ENCODE peak calls at places on chromosomes 13 and 19, in six cellular contexts. D is H1, A is right cardiac atrium, U is MM.1S, V is neural progenitor cell, I is mucosa of descending colon. R is an unnamed sample. For H3K4me1, the result is how much of the 10 kb centered on the place peaks cover.

GRCh38 chr19:42253245-42254082 is 1.5 kb downstream of the ERF start:
- DNase-seq in D (no peak), A (peak), U (peak), V (peak), I (peak), R (peak)

GRCh38 chr13:40146586-40147240 is 491.3 kb downstream of the COG6 start:
- DNase-seq in D (no peak), A (no peak), U (no peak), V (no peak), I (no peak), R (peak)

GRCh38 chr19:14156971-14157717 is 20.8 kb upstream of the ASF1B start:
- DNase-seq in D (no peak), A (no peak), U (no peak), V (no peak), I (no peak), R (no peak)

GRCh38 chr19:11421607-11422098 is 2.5 kb upstream of the RGL3 start:
- DNase-seq in D (peak), A (peak), U (peak), V (peak), I (peak), R (peak)

GRCh38 chr19:34306213-34306661 is 51.9 kb downstream of the GARRE1 start:
- DNase-seq in D (no peak), A (no peak), U (no peak), V (no peak), I (no peak), R (no peak)

GRCh38 chr13:106176103-106176502 is 359.4 kb downstream of the EFNB2 start:
- DNase-seq in D (no peak), A (no peak), U (no peak), V (no peak), I (no peak), R (no peak)

GRCh38 chr19:51148571-51148970 is 6.5 kb downstream of the SIGLEC7 start:
- DNase-seq in D (no peak), A (no peak), U (no peak), V (no peak), I (no peak), R (no peak)

GRCh38 chr19:47239610-47240296 is 8.8 kb upstream of the BBC3 start:
- DNase-seq in D (no peak), A (peak), U (peak), V (peak), I (peak), R (peak)

GRCh38 chr13:21717817-21718216 is 46.9 kb downstream of the FGF9 start:
- DNase-seq in D (peak), A (no peak), U (no peak), V (peak), I (no peak), R (no peak)

GRCh38 chr13:93534181-93534700 is 307.6 kb downstream of the GPC6 start:
- DNase-seq in D (no peak), A (no peak), U (no peak), V (no peak), I (no peak), R (no peak)

GRCh38 chr19:51664997-51665396 is 18.4 kb upstream of the SIGLEC14 start:
- DNase-seq in D (no peak), A (no peak), U (no peak), V (no peak), I (no peak), R (no peak)

GRCh38 chr13:36417328-36417727 is 15.0 kb upstream of the CCNA1 start:
- DNase-seq in D (no peak), A (no peak), U (peak), V (no peak), I (no peak), R (no peak)

GRCh38 chr13:86193281-86193680 is 394.1 kb upstream of the SLITRK6 start:
- DNase-seq in D (no peak), A (no peak), U (no peak), V (peak), I (no peak), R (no peak)

GRCh38 chr19:4172861-4173473 is 9.4 kb downstream of the SIRT6 start:
- DNase-seq in D (no peak), A (peak), U (peak), V (peak), I (peak), R (peak)

GRCh38 chr13:46181799-46182490 is at the start of gene LCP1:
- DNase-seq in D (no peak), A (peak), U (peak), V (no peak), I (no peak), R (peak)

GRCh38 chr19:54207908-54208783 is 7.5 kb downstream of the RPS9 start:
- DNase-seq in D (no peak), A (peak), U (no peak), V (no peak), I (peak), R (no peak)

GRCh38 chr13:82717249-82717648 is 1165.0 kb downstream of the SLITRK1 start:
- DNase-seq in D (no peak), A (no peak), U (no peak), V (no peak), I (no peak), R (no peak)

GRCh38 chr19:46390121-46390858 is 23.1 kb downstream of the CCDC8 start:
- DNase-seq in D (no peak), A (peak), U (no peak), V (no peak), I (no peak), R (no peak)

GRCh38 chr13:73138276-73138950 is 79.6 kb downstream of the KLF5 start:
- DNase-seq in D (no peak), A (peak), U (no peak), V (no peak), I (no peak), R (no peak)

GRCh38 chr19:571127-571974 is 1.0 kb upstream of the BSG start:
- DNase-seq in D (no peak), A (peak), U (peak), V (peak), I (peak), R (no peak)

GRCh38 chr13:73090116-73090811 is 31.5 kb downstream of the KLF5 start:
- DNase-seq in D (peak), A (no peak), U (peak), V (no peak), I (no peak), R (no peak)

GRCh38 chr19:5268801-5269200 is 71.8 kb downstream of the PTPRS start:
- DNase-seq in D (no peak), A (peak), U (no peak), V (no peak), I (no peak), R (no peak)

GRCh38 chr13:44148159-44148929 is 225.3 kb upstream of the SERP2 start:
- DNase-seq in D (no peak), A (no peak), U (no peak), V (peak), I (no peak), R (no peak)

GRCh38 chr13:77729502-77730221 is 32.2 kb downstream of the SLAIN1 start:
- DNase-seq in D (no peak), A (no peak), U (peak), V (no peak), I (no peak), R (peak)

GRCh38 chr13:71051573-71051972 is 815.4 kb downstream of the DACH1 start:
- DNase-seq in D (no peak), A (no peak), U (no peak), V (no peak), I (no peak), R (no peak)

GRCh38 chr13:60944863-60945262 is 470.8 kb downstream of the PCDH20 start:
- DNase-seq in D (no peak), A (no peak), U (no peak), V (no peak), I (no peak), R (no peak)

GRCh38 chr13:77596777-77597176 is 61.3 kb downstream of the SCEL start:
- DNase-seq in D (no peak), A (no peak), U (no peak), V (no peak), I (no peak), R (no peak)

GRCh38 chr13:65926750-65927171 is 1303.4 kb downstream of the PCDH9 start:
- DNase-seq in D (peak), A (peak), U (no peak), V (peak), I (no peak), R (no peak)

GRCh38 chr19:18224525-18225354 is 1.5 kb downstream of the PDE4C start:
- DNase-seq in D (peak), A (peak), U (peak), V (peak), I (peak), R (peak)

GRCh38 chr13:111905609-111905945 is 161.4 kb upstream of the SOX1 start:
- DNase-seq in D (no peak), A (no peak), U (no peak), V (no peak), I (no peak), R (no peak)

GRCh38 chr19:1177322-1178114 is 3.5 kb upstream of the SBNO2 start:
- DNase-seq in D (no peak), A (peak), U (peak), V (no peak), I (peak), R (no peak)

GRCh38 chr19:1340681-1341469 is 42.8 kb upstream of the NDUFS7 start:
- DNase-seq in D (no peak), A (no peak), U (no peak), V (no peak), I (no peak), R (no peak)

GRCh38 chr19:40262422-40262821 is 22.7 kb downstream of the AKT2 start:
- DNase-seq in D (no peak), A (no peak), U (no peak), V (no peak), I (no peak), R (no peak)

GRCh38 chr19:40274585-40275544 is 10.3 kb downstream of the AKT2 start:
- DNase-seq in D (no peak), A (peak), U (no peak), V (no peak), I (no peak), R (peak)

GRCh38 chr19:16361926-16362325 is 37.3 kb downstream of the KLF2 start:
- DNase-seq in D (no peak), A (no peak), U (no peak), V (no peak), I (no peak), R (no peak)
- H3K4me1 ChIP-seq in D (under half), A (under half), U (under half), V (under half), I (under half), R (half or more)

DNA sequence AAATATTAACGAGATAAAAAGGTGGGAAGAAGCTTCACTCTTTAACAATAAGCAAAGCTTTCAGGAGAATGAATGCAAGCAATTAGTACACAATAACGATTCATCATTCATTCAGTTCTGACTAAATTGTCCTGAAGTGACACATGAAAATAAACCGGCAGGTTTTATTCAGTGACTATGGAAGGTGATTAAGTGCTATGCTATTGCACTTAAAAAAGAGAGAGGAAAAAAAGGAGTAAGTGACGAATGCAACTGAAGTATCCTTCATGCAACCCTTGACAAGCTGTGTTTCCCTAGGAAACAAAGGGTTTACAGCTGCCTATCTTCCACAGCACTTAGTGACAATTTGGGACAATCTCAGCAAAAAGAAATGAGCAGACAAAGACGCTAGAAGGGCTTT is 1.4 kb downstream of the LIG4 start:
- DNase-seq in D (no peak), A (no peak), U (no peak), V (peak), I (no peak), R (no peak)
- H3K4me3 ChIP-seq in D (no peak), A (peak), U (no peak), V (peak), I (no peak), R (no peak)

GRCh38 chr19:49915271-49915670 is 13.7 kb upstream of the ATF5 start:
- DNase-seq in D (no peak), A (no peak), U (no peak), V (no peak), I (no peak), R (no peak)
- H3K4me1 ChIP-seq in D (under half), A (under half), U (under half), V (under half), I (under half), R (under half)

GRCh38 chr13:109782823-109783411 is 3.5 kb downstream of the IRS2 start:
- DNase-seq in D (no peak), A (peak), U (no peak), V (no peak), I (no peak), R (peak)
- H3K4me3 ChIP-seq in D (no peak), A (no peak), U (no peak), V (no peak), I (no peak), R (no peak)

GRCh38 chr19:13102666-13103584 is at the start of gene LYL1:
- DNase-seq in D (no peak), A (peak), U (peak), V (peak), I (peak), R (no peak)

GRCh38 chr19:13102416-13102665 is 317 bp downstream of the LYL1 start:
- DNase-seq in D (no peak), A (no peak), U (no peak), V (no peak), I (no peak), R (no peak)

GRCh38 chr19:13104848-13105646 is 2.4 kb upstream of the LYL1 start:
- DNase-seq in D (no peak), A (peak), U (peak), V (no peak), I (peak), R (peak)

GRCh38 chr19:13103961-13104847 is 1.5 kb upstream of the LYL1 start:
- DNase-seq in D (no peak), A (peak), U (peak), V (peak), I (peak), R (peak)

DNA sequence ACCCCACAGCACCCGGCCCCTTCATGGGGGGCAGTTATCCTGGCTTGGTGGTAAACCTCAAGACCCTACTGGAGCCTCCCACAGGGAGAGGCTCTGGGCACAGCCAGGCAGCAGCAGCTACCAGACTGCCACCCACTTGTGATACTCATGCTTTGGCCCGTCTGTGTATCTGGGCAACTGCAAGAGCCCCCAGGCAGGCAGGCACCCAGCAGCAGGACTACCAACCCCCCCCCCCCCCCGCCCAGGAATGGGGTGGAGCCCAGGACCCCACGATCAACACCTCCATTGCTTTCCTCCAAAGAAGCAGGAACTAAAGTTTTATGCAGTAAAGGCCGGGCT is 896 bp upstream of the LYL1 start:
- DNase-seq in D (no peak), A (no peak), U (no peak), V (no peak), I (no peak), R (no peak)
- H3K4me1 ChIP-seq in D (under half), A (under half), U (under half), V (under half), I (under half), R (half or more)

R was measured in CD4-positive, alpha-beta memory T cell.